ENCODE peak calls at places on chromosomes 16 and 17, in six cellular contexts. One of them, this sample, is unnamed. For H3K4me1 and H3K9me3, the result is how much of the 10 kb centered on the place peaks cover.

GRCh38 chr17:36592316-36592710 is 634 bp downstream of the DHRS11 start:
- DNase-seq in H9: peak
- DNase-seq in neural progenitor cell: peak
- DNase-seq in fibroblast of lung: peak
- DNase-seq in PC-3: peak
- DNase-seq in SK-N-SH: peak
- DNase-seq in this sample: peak

GRCh38 chr16:70391881-70392481 is 45.3 kb downstream of the DDX19A start:
- DNase-seq in SK-N-SH: no peak
- DNase-seq in PC-3: peak
- DNase-seq in neural progenitor cell: no peak
- DNase-seq in H9: no peak
- DNase-seq in fibroblast of lung: peak
- DNase-seq in this sample: peak

GRCh38 chr16:52294660-52295059 is 252.3 kb downstream of the TOX3 start:
- DNase-seq in neural progenitor cell: no peak
- DNase-seq in PC-3: no peak
- DNase-seq in fibroblast of lung: no peak
- DNase-seq in SK-N-SH: no peak
- DNase-seq in H9: no peak
- DNase-seq in this sample: no peak

GRCh38 chr16:53937068-53937614 is 233.2 kb downstream of the FTO start:
- DNase-seq in SK-N-SH: no peak
- DNase-seq in neural progenitor cell: peak
- DNase-seq in PC-3: no peak
- DNase-seq in H9: no peak
- DNase-seq in fibroblast of lung: no peak
- DNase-seq in this sample: no peak

GRCh38 chr16:53611151-53611802 is 92.4 kb downstream of the RPGRIP1L start:
- DNase-seq in H9: no peak
- DNase-seq in SK-N-SH: no peak
- DNase-seq in neural progenitor cell: no peak
- DNase-seq in PC-3: no peak
- DNase-seq in fibroblast of lung: no peak
- DNase-seq in this sample: no peak

GRCh38 chr16:337975-338575 is 14.4 kb downstream of the AXIN1 start:
- DNase-seq in PC-3: no peak
- DNase-seq in neural progenitor cell: peak
- DNase-seq in fibroblast of lung: no peak
- DNase-seq in SK-N-SH: no peak
- DNase-seq in H9: no peak
- DNase-seq in this sample: no peak

GRCh38 chr17:72764632-72765041 is 327.9 kb downstream of the SLC39A11 start:
- DNase-seq in neural progenitor cell: no peak
- DNase-seq in PC-3: peak
- DNase-seq in SK-N-SH: no peak
- DNase-seq in fibroblast of lung: peak
- DNase-seq in H9: no peak
- DNase-seq in this sample: no peak

GRCh38 chr17:59277031-59277430 is 54.4 kb upstream of the YPEL2 start:
- DNase-seq in H9: no peak
- DNase-seq in fibroblast of lung: no peak
- DNase-seq in PC-3: no peak
- DNase-seq in SK-N-SH: no peak
- DNase-seq in neural progenitor cell: no peak
- DNase-seq in this sample: no peak

GRCh38 chr17:41592601-41593305 is 6.1 kb upstream of the KRT14 start:
- DNase-seq in fibroblast of lung: no peak
- DNase-seq in PC-3: no peak
- DNase-seq in SK-N-SH: no peak
- DNase-seq in H9: no peak
- DNase-seq in neural progenitor cell: peak
- DNase-seq in this sample: no peak

GRCh38 chr17:30382345-30382744 is 3.6 kb downstream of the CPD start:
- DNase-seq in PC-3: no peak
- DNase-seq in H9: no peak
- DNase-seq in fibroblast of lung: no peak
- DNase-seq in neural progenitor cell: no peak
- DNase-seq in SK-N-SH: no peak
- DNase-seq in this sample: no peak

GRCh38 chr17:67401106-67401505 is 24.0 kb downstream of the PITPNC1 start:
- DNase-seq in fibroblast of lung: no peak
- DNase-seq in H9: no peak
- DNase-seq in SK-N-SH: no peak
- DNase-seq in PC-3: no peak
- DNase-seq in neural progenitor cell: no peak
- DNase-seq in this sample: no peak

GRCh38 chr17:57915980-57916757 is 39.0 kb downstream of the CUEDC1 start:
- DNase-seq in PC-3: no peak
- DNase-seq in SK-N-SH: peak
- DNase-seq in neural progenitor cell: peak
- DNase-seq in H9: peak
- DNase-seq in fibroblast of lung: no peak
- DNase-seq in this sample: no peak

GRCh38 chr16:2024026-2024425 is 2.7 kb upstream of the NHERF2 start:
- DNase-seq in PC-3: no peak
- DNase-seq in SK-N-SH: no peak
- DNase-seq in fibroblast of lung: no peak
- DNase-seq in neural progenitor cell: no peak
- DNase-seq in H9: no peak
- DNase-seq in this sample: no peak
- H3K4me1 ChIP-seq in PC-3: under half
- H3K4me1 ChIP-seq in SK-N-SH: under half
- H3K4me1 ChIP-seq in fibroblast of lung: under half
- H3K4me1 ChIP-seq in neural progenitor cell: under half
- H3K4me1 ChIP-seq in H9: under half
- H3K4me1 ChIP-seq in this sample: under half

DNA sequence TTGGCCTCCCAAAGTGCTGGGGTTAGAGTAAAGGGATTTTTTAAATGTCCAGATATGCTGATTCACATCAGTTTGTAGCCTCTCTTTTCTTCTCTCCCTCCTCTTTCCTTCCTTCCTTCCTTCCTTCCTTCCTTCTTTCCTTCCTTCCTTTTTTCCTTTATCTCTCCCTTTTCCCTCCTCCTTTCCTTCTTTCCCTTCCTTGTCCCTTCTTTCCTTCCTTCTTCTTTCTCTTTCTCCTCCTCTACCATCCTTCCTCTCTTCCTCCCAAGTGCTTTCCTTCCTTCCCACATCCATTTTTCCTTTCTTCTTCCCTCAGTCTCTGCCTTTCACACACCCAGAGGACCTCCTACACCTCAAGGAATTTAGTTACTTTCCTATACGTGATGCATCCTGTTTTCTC is 671.8 kb downstream of the HS3ST4 start:
- DNase-seq in PC-3: no peak
- DNase-seq in fibroblast of lung: no peak
- DNase-seq in H9: no peak
- DNase-seq in SK-N-SH: no peak
- DNase-seq in neural progenitor cell: no peak
- DNase-seq in this sample: no peak
- H3K9ac ChIP-seq in PC-3: no peak
- H3K9ac ChIP-seq in fibroblast of lung: no peak
- H3K9ac ChIP-seq in H9: no peak
- H3K9ac ChIP-seq in SK-N-SH: no peak
- H3K9ac ChIP-seq in neural progenitor cell: no peak
- H3K9ac ChIP-seq in this sample: no peak

DNA sequence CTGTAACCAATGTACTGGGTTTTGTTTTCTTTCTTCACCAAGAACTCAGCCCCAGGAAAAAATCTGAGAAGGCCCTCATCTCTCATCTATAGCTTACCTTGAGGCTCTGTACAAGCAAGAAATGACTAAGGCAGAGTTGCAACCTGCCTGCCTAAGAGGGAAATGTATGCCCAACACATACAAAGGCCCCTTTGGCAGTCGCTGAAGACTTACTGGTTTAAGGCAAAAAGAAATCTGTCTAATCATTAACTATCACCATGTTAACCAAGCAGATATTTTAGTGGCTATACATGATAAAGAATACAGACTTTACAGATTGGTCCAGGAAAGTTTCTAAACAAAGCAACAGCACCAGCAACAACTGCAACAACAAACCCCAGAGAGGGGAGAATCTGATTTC is 14.2 kb downstream of the ZNF624 start:
- DNase-seq in SK-N-SH: no peak
- DNase-seq in H9: no peak
- DNase-seq in neural progenitor cell: no peak
- DNase-seq in PC-3: no peak
- DNase-seq in fibroblast of lung: no peak
- DNase-seq in this sample: no peak
- H3K9me3 ChIP-seq in SK-N-SH: under half
- H3K9me3 ChIP-seq in H9: under half
- H3K9me3 ChIP-seq in neural progenitor cell: under half
- H3K9me3 ChIP-seq in PC-3: under half
- H3K9me3 ChIP-seq in fibroblast of lung: under half
- H3K9me3 ChIP-seq in this sample: under half

GRCh38 chr16:48110982-48111381 is 44.8 kb downstream of the ABCC12 start:
- DNase-seq in H9: no peak
- DNase-seq in neural progenitor cell: no peak
- DNase-seq in fibroblast of lung: no peak
- DNase-seq in SK-N-SH: no peak
- DNase-seq in PC-3: no peak
- DNase-seq in this sample: no peak

GRCh38 chr16:48112603-48113400 is 43.0 kb downstream of the ABCC12 start:
- DNase-seq in fibroblast of lung: no peak
- DNase-seq in neural progenitor cell: no peak
- DNase-seq in PC-3: no peak
- DNase-seq in SK-N-SH: peak
- DNase-seq in H9: no peak
- DNase-seq in this sample: no peak

GRCh38 chr16:48114410-48114809 is 41.4 kb downstream of the ABCC12 start:
- DNase-seq in H9: no peak
- DNase-seq in SK-N-SH: no peak
- DNase-seq in fibroblast of lung: no peak
- DNase-seq in neural progenitor cell: no peak
- DNase-seq in PC-3: no peak
- DNase-seq in this sample: no peak

GRCh38 chr16:48115299-48115698 is 40.5 kb downstream of the ABCC12 start:
- DNase-seq in fibroblast of lung: no peak
- DNase-seq in neural progenitor cell: no peak
- DNase-seq in PC-3: no peak
- DNase-seq in SK-N-SH: no peak
- DNase-seq in H9: no peak
- DNase-seq in this sample: no peak

DNA sequence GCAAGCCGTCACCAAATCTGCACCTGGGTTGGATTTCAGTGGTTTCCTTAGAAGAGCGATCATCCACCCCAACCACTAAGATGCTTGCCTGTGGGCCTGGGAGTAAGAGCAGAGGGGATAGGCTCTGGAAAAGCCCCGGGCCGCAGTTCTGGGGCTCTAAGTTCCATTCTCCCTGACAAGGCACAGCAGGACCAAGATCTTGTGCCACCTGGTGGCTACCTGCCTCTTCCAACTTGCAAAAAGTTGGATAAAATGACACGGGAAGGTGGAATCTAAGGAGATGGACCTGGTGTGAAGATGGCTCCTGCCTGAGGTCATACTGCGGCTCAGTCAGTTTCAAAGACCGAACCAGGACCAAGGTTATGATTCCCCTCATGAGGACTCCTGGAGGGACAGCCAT is 42.3 kb downstream of the ABCC12 start:
- DNase-seq in PC-3: peak
- DNase-seq in H9: peak
- DNase-seq in SK-N-SH: peak
- DNase-seq in fibroblast of lung: no peak
- DNase-seq in neural progenitor cell: peak
- DNase-seq in this sample: no peak
- H3K4me1 ChIP-seq in PC-3: under half
- H3K4me1 ChIP-seq in H9: under half
- H3K4me1 ChIP-seq in SK-N-SH: under half
- H3K4me1 ChIP-seq in fibroblast of lung: under half
- H3K4me1 ChIP-seq in neural progenitor cell: under half
- H3K4me1 ChIP-seq in this sample: under half

GRCh38 chr16:6133009-6133408 is 1035.4 kb upstream of the EEF2KMT start:
- DNase-seq in neural progenitor cell: no peak
- DNase-seq in H9: no peak
- DNase-seq in PC-3: no peak
- DNase-seq in fibroblast of lung: no peak
- DNase-seq in SK-N-SH: no peak
- DNase-seq in this sample: no peak
- H3K9ac ChIP-seq in neural progenitor cell: no peak
- H3K9ac ChIP-seq in H9: no peak
- H3K9ac ChIP-seq in PC-3: no peak
- H3K9ac ChIP-seq in fibroblast of lung: no peak
- H3K9ac ChIP-seq in SK-N-SH: no peak
- H3K9ac ChIP-seq in this sample: no peak

DNA sequence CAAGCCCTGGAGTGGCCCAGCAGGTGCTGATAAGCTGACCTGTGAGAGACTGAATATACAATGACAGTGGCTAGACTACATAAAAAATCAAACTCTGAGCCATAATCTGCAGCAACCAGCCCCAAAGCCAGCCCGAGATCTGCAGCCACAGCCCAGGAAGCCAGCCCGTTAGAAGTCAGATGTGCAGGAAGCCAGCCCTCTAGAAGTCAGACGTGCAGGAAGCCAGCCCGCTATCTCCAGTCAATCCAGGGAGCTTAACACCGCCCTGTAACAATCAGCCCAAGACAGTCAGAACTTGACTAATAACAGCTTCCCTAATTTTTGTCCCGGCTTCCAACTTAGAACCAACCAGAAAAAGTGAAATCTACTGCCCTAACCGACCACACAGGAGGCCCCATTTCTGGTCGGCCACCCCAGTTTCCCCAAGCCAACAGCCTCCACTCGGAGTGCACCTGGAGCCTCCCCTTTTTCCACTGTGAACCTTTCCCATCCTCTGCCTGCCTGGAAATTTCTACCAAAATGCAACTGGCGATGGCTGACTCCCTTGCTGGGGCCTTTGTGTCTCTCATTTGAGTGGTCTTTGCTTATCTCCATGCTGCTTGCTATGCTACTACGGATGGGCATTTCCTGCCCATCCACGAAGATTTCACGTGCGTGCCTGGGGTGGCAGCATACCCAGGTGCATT is 769.3 kb downstream of the KCNJ18 start:
- DNase-seq in fibroblast of lung: no peak
- DNase-seq in PC-3: no peak
- DNase-seq in SK-N-SH: no peak
- DNase-seq in neural progenitor cell: no peak
- DNase-seq in H9: no peak
- DNase-seq in this sample: no peak
- H3K9me3 ChIP-seq in fibroblast of lung: under half
- H3K9me3 ChIP-seq in PC-3: under half
- H3K9me3 ChIP-seq in SK-N-SH: under half
- H3K9me3 ChIP-seq in neural progenitor cell: under half
- H3K9me3 ChIP-seq in H9: half or more
- H3K9me3 ChIP-seq in this sample: under half